ENCODE peak calls at places on chromosomes 7 and 10, in seven cellular contexts. One of them, this sample, is unnamed.
A peak's percentile ranks its signal among the peaks of the same experiment; 100 is the strongest.

GRCh38 chr10:117533507-117534281 is 8.9 kb upstream of the EMX2 start:
- DNase-seq in CD4-positive, alpha-beta memory T cell: no peak
- DNase-seq in T-helper 17 cell: no peak
- DNase-seq in 8988T: no peak
- DNase-seq in aorta: no peak
- DNase-seq in epithelial cell of prostate: no peak
- DNase-seq in osteocyte: no peak
- DNase-seq in this sample: no peak

GRCh38 chr7:45162311-45162845 is 4.8 kb downstream of the RAMP3 start:
- DNase-seq in osteocyte: no peak
- DNase-seq in epithelial cell of prostate: no peak
- DNase-seq in CD4-positive, alpha-beta memory T cell: no peak
- DNase-seq in T-helper 17 cell: no peak
- DNase-seq in 8988T: no peak
- DNase-seq in aorta: peak; percentile 38
- DNase-seq in this sample: no peak

GRCh38 chr10:124322191-124322980 is 96.3 kb downstream of the OAT start:
- DNase-seq in T-helper 17 cell: no peak
- DNase-seq in CD4-positive, alpha-beta memory T cell: no peak
- DNase-seq in 8988T: no peak
- DNase-seq in osteocyte: peak; percentile 68
- DNase-seq in epithelial cell of prostate: no peak
- DNase-seq in aorta: no peak
- DNase-seq in this sample: no peak

GRCh38 chr7:101681170-101682007 is 52.3 kb upstream of the MYL10 start:
- DNase-seq in osteocyte: peak; percentile 89
- DNase-seq in 8988T: peak; percentile 48
- DNase-seq in CD4-positive, alpha-beta memory T cell: no peak
- DNase-seq in aorta: peak; percentile 90
- DNase-seq in epithelial cell of prostate: no peak
- DNase-seq in T-helper 17 cell: no peak
- DNase-seq in this sample: no peak

GRCh38 chr10:25899304-25899703 is 34.7 kb upstream of the MYO3A start:
- DNase-seq in aorta: no peak
- DNase-seq in CD4-positive, alpha-beta memory T cell: no peak
- DNase-seq in osteocyte: no peak
- DNase-seq in epithelial cell of prostate: no peak
- DNase-seq in 8988T: no peak
- DNase-seq in T-helper 17 cell: no peak
- DNase-seq in this sample: no peak

GRCh38 chr10:104040862-104041789 is 44.6 kb downstream of the COL17A1 start:
- DNase-seq in CD4-positive, alpha-beta memory T cell: no peak
- DNase-seq in T-helper 17 cell: no peak
- DNase-seq in osteocyte: peak; percentile 74
- DNase-seq in aorta: no peak
- DNase-seq in epithelial cell of prostate: no peak
- DNase-seq in 8988T: no peak
- DNase-seq in this sample: no peak

GRCh38 chr10:42428534-42428933 is 209.8 kb downstream of the ZNF33B start:
- DNase-seq in aorta: no peak
- DNase-seq in 8988T: no peak
- DNase-seq in osteocyte: no peak
- DNase-seq in epithelial cell of prostate: no peak
- DNase-seq in T-helper 17 cell: no peak
- DNase-seq in CD4-positive, alpha-beta memory T cell: no peak
- DNase-seq in this sample: no peak

GRCh38 chr10:58807631-58808024 is 295.0 kb downstream of the BICC1 start:
- DNase-seq in 8988T: no peak
- DNase-seq in epithelial cell of prostate: peak; percentile 59
- DNase-seq in osteocyte: no peak
- DNase-seq in aorta: peak; percentile 47
- DNase-seq in T-helper 17 cell: no peak
- DNase-seq in CD4-positive, alpha-beta memory T cell: no peak
- DNase-seq in this sample: no peak

GRCh38 chr10:22997102-22997501 is 69.2 kb downstream of the ARMC3 start:
- DNase-seq in aorta: no peak
- DNase-seq in epithelial cell of prostate: no peak
- DNase-seq in osteocyte: no peak
- DNase-seq in CD4-positive, alpha-beta memory T cell: no peak
- DNase-seq in 8988T: no peak
- DNase-seq in T-helper 17 cell: no peak
- DNase-seq in this sample: no peak

GRCh38 chr7:100806276-100806675 is 21.0 kb downstream of the EPHB4 start:
- DNase-seq in T-helper 17 cell: no peak
- DNase-seq in osteocyte: no peak
- DNase-seq in CD4-positive, alpha-beta memory T cell: no peak
- DNase-seq in epithelial cell of prostate: no peak
- DNase-seq in 8988T: no peak
- DNase-seq in aorta: no peak
- DNase-seq in this sample: no peak

GRCh38 chr7:26398436-26399308 is 107.0 kb downstream of the SNX10 start:
- DNase-seq in T-helper 17 cell: peak; percentile 16
- DNase-seq in osteocyte: no peak
- DNase-seq in aorta: peak; percentile 81
- DNase-seq in CD4-positive, alpha-beta memory T cell: no peak
- DNase-seq in 8988T: peak; percentile 52
- DNase-seq in epithelial cell of prostate: peak; percentile 10
- DNase-seq in this sample: peak; percentile 86

GRCh38 chr10:80176526-80176925 is 28.8 kb downstream of the ANXA11 start:
- DNase-seq in aorta: no peak
- DNase-seq in osteocyte: no peak
- DNase-seq in epithelial cell of prostate: no peak
- DNase-seq in CD4-positive, alpha-beta memory T cell: no peak
- DNase-seq in 8988T: no peak
- DNase-seq in T-helper 17 cell: no peak
- DNase-seq in this sample: no peak

GRCh38 chr10:113187066-113187777 is 237.2 kb downstream of the TCF7L2 start:
- DNase-seq in T-helper 17 cell: no peak
- DNase-seq in CD4-positive, alpha-beta memory T cell: no peak
- DNase-seq in aorta: peak; percentile 88
- DNase-seq in osteocyte: no peak
- DNase-seq in epithelial cell of prostate: no peak
- DNase-seq in 8988T: no peak
- DNase-seq in this sample: peak; percentile 86

GRCh38 chr7:9981950-9982349 is 991.7 kb upstream of the PHF14 start:
- DNase-seq in T-helper 17 cell: no peak
- DNase-seq in osteocyte: no peak
- DNase-seq in CD4-positive, alpha-beta memory T cell: no peak
- DNase-seq in aorta: no peak
- DNase-seq in 8988T: no peak
- DNase-seq in epithelial cell of prostate: no peak
- DNase-seq in this sample: no peak

GRCh38 chr10:1327759-1328158 is 271.6 kb downstream of the WDR37 start:
- DNase-seq in 8988T: no peak
- DNase-seq in epithelial cell of prostate: no peak
- DNase-seq in CD4-positive, alpha-beta memory T cell: no peak
- DNase-seq in aorta: no peak
- DNase-seq in osteocyte: peak; percentile 54
- DNase-seq in T-helper 17 cell: no peak
- DNase-seq in this sample: no peak

GRCh38 chr7:130912086-130912909 is 178.3 kb upstream of the KLF14 start:
- DNase-seq in aorta: no peak
- DNase-seq in CD4-positive, alpha-beta memory T cell: peak; percentile 11
- DNase-seq in osteocyte: no peak
- DNase-seq in 8988T: no peak
- DNase-seq in epithelial cell of prostate: no peak
- DNase-seq in T-helper 17 cell: no peak
- DNase-seq in this sample: no peak

GRCh38 chr10:101512741-101513140 is 75.3 kb downstream of the POLL start:
- DNase-seq in epithelial cell of prostate: no peak
- DNase-seq in 8988T: no peak
- DNase-seq in CD4-positive, alpha-beta memory T cell: no peak
- DNase-seq in T-helper 17 cell: no peak
- DNase-seq in osteocyte: no peak
- DNase-seq in aorta: no peak
- DNase-seq in this sample: no peak